ENCODE peak calls at places on chromosomes 3 and 15, in seven cellular contexts. N is H1, O is K562, E is GM12891, S is HepG2, Y is GM12878, B is SK-N-SH. Q is an unnamed sample.

GRCh38 chr3:179260949-179261765 is 10.2 kb upstream of the KCNMB3 start:
- DNase-seq in N (peak), O (peak), E (peak), S (peak), Y (no peak), B (peak), Q (peak)

GRCh38 chr3:82462977-82463376 is 701.5 kb upstream of the GBE1 start:
- DNase-seq in N (no peak), O (no peak), E (no peak), S (peak), Y (no peak), B (no peak), Q (no peak)

GRCh38 chr3:184325715-184326114 is 11.3 kb downstream of the EIF4G1 start:
- DNase-seq in N (no peak), O (no peak), E (no peak), S (no peak), Y (no peak), B (peak), Q (no peak)

GRCh38 chr15:89630260-89630659 is 25.0 kb downstream of the KIF7 start:
- DNase-seq in N (no peak), O (peak), E (no peak), S (no peak), Y (no peak), B (no peak), Q (no peak)

GRCh38 chr3:195907730-195908438 is 467 bp downstream of the TNK2 start:
- DNase-seq in N (no peak), O (peak), E (no peak), S (no peak), Y (peak), B (peak), Q (no peak)

GRCh38 chr3:50057756-50058155 is 31.0 kb upstream of the RBM5 start:
- DNase-seq in N (no peak), O (no peak), E (no peak), S (no peak), Y (no peak), B (no peak), Q (no peak)

GRCh38 chr3:11835028-11835639 is 11.6 kb downstream of the TAMM41 start:
- DNase-seq in N (no peak), O (peak), E (no peak), S (no peak), Y (no peak), B (peak), Q (no peak)

GRCh38 chr3:157405457-157405856 is 31.2 kb upstream of the PTX3 start:
- DNase-seq in N (no peak), O (no peak), E (no peak), S (no peak), Y (no peak), B (no peak), Q (no peak)

GRCh38 chr3:65398953-65399352 is 639.8 kb downstream of the MAGI1 start:
- DNase-seq in N (no peak), O (no peak), E (no peak), S (no peak), Y (no peak), B (no peak), Q (no peak)

GRCh38 chr3:27311400-27311799 is 57.8 kb downstream of the NEK10 start:
- DNase-seq in N (no peak), O (no peak), E (no peak), S (peak), Y (no peak), B (peak), Q (no peak)

GRCh38 chr15:66740802-66741201 is 38.8 kb downstream of the SMAD6 start:
- DNase-seq in N (no peak), O (no peak), E (no peak), S (no peak), Y (no peak), B (no peak), Q (no peak)

GRCh38 chr15:22913646-22914380 is 66.4 kb downstream of the CYFIP1 start:
- DNase-seq in N (no peak), O (no peak), E (no peak), S (no peak), Y (no peak), B (no peak), Q (no peak)

GRCh38 chr3:124919756-124920155 is 14.8 kb downstream of the MUC13 start:
- DNase-seq in N (no peak), O (no peak), E (no peak), S (peak), Y (no peak), B (no peak), Q (no peak)

GRCh38 chr3:141442421-141442820 is 44.4 kb upstream of the RASA2 start:
- DNase-seq in N (no peak), O (no peak), E (no peak), S (no peak), Y (no peak), B (no peak), Q (no peak)

GRCh38 chr3:184426691-184427141 is 46.9 kb downstream of the CHRD start:
- DNase-seq in N (no peak), O (no peak), E (no peak), S (no peak), Y (no peak), B (no peak), Q (no peak)

GRCh38 chr3:181628384-181628783 is 83.3 kb upstream of the SOX2 start:
- DNase-seq in N (no peak), O (no peak), E (no peak), S (no peak), Y (no peak), B (no peak), Q (no peak)

GRCh38 chr3:190339130-190339529 is 16.9 kb upstream of the CLDN1 start:
- DNase-seq in N (no peak), O (no peak), E (no peak), S (peak), Y (peak), B (no peak), Q (no peak)

GRCh38 chr15:25850154-25851111 is 12.7 kb downstream of the ATP10A start:
- DNase-seq in N (peak), O (peak), E (peak), S (peak), Y (peak), B (peak), Q (no peak)

GRCh38 chr3:15860014-15860934 is 62.5 kb upstream of the ANKRD28 start:
- DNase-seq in N (peak), O (peak), E (no peak), S (peak), Y (no peak), B (peak), Q (peak)

GRCh38 chr3:64109438-64109837 is 86.1 kb upstream of the PSMD6 start:
- DNase-seq in N (no peak), O (no peak), E (no peak), S (peak), Y (no peak), B (no peak), Q (no peak)

GRCh38 chr3:55065331-55065730 is 137.5 kb upstream of the LRTM1 start:
- DNase-seq in N (no peak), O (no peak), E (no peak), S (no peak), Y (no peak), B (no peak), Q (no peak)

GRCh38 chr15:79459666-79460065 is 27.5 kb downstream of the MINAR1 start:
- DNase-seq in N (no peak), O (no peak), E (no peak), S (no peak), Y (no peak), B (no peak), Q (no peak)

GRCh38 chr3:171417813-171418212 is 42.4 kb downstream of the TNIK start:
- DNase-seq in N (no peak), O (no peak), E (no peak), S (peak), Y (no peak), B (no peak), Q (no peak)

GRCh38 chr15:85750807-85751730 is 43.7 kb downstream of the KLHL25 start:
- DNase-seq in N (peak), O (no peak), E (no peak), S (no peak), Y (no peak), B (no peak), Q (no peak)

GRCh38 chr3:152558386-152558785 is 276.5 kb upstream of the P2RY1 start:
- DNase-seq in N (no peak), O (no peak), E (no peak), S (no peak), Y (no peak), B (no peak), Q (no peak)

GRCh38 chr15:89542369-89542768 is 32.9 kb upstream of the TICRR start:
- DNase-seq in N (no peak), O (no peak), E (no peak), S (no peak), Y (no peak), B (no peak), Q (no peak)

GRCh38 chr3:180391001-180391400 is 211.0 kb upstream of the TTC14 start:
- DNase-seq in N (no peak), O (no peak), E (no peak), S (no peak), Y (no peak), B (no peak), Q (no peak)

GRCh38 chr3:52121813-52122212 is 32.4 kb downstream of the POC1A start:
- DNase-seq in N (no peak), O (no peak), E (no peak), S (no peak), Y (no peak), B (no peak), Q (no peak)

GRCh38 chr3:13124631-13125030 is 51.4 kb upstream of the IQSEC1 start:
- DNase-seq in N (no peak), O (no peak), E (no peak), S (no peak), Y (no peak), B (no peak), Q (no peak)

GRCh38 chr3:10494180-10494579 is 11.2 kb downstream of the ATP2B2 start:
- DNase-seq in N (no peak), O (no peak), E (no peak), S (no peak), Y (no peak), B (no peak), Q (no peak)

GRCh38 chr3:18190646-18191045 is 234.5 kb downstream of the SATB1 start:
- DNase-seq in N (no peak), O (no peak), E (no peak), S (no peak), Y (no peak), B (no peak), Q (no peak)

GRCh38 chr3:167113466-167113865 is 266.6 kb downstream of the ZBBX start:
- DNase-seq in N (no peak), O (no peak), E (no peak), S (no peak), Y (no peak), B (no peak), Q (no peak)

GRCh38 chr3:167115331-167115934 is 264.7 kb downstream of the ZBBX start:
- DNase-seq in N (no peak), O (no peak), E (no peak), S (no peak), Y (no peak), B (no peak), Q (no peak)

GRCh38 chr3:167116120-167116922 is 263.8 kb downstream of the ZBBX start:
- DNase-seq in N (no peak), O (no peak), E (no peak), S (no peak), Y (no peak), B (no peak), Q (no peak)

GRCh38 chr3:167110906-167111305 is 269.2 kb downstream of the ZBBX start:
- DNase-seq in N (no peak), O (no peak), E (no peak), S (no peak), Y (no peak), B (no peak), Q (no peak)

GRCh38 chr3:167114619-167115018 is 265.5 kb downstream of the ZBBX start:
- DNase-seq in N (no peak), O (no peak), E (no peak), S (no peak), Y (no peak), B (no peak), Q (no peak)
- TF ChIP-seq TAF1 in N (no peak), O (no peak), E (no peak), S (no peak), Y (no peak), B (no peak), Q (no peak)

DNA sequence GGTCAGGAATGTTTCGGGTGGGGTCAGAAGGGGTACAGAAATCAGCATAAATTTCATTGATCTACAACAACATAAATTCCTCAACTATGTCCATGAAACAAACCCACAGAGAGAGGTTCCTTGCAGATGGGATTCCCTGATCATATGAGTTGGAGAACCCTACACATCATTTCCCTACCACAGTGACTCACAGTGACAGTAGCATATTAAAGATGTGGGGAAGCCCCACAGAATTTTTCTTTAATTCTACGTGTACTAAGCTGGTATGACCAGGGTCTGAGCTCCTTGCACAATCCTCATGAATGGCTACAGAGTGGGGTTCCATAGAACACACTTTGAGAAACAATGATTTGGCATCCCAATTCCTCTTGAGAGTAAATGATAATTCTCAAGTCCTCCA is 116.9 kb upstream of the RAD18 start:
- DNase-seq in N (no peak), O (no peak), E (no peak), S (no peak), Y (no peak), B (no peak), Q (no peak)
- TF ChIP-seq TAF1 in N (no peak), O (no peak), E (no peak), S (no peak), Y (no peak), B (no peak), Q (no peak)

GRCh38 chr15:69750253-69750652 is 297.6 kb downstream of the RPLP1 start:
- DNase-seq in N (no peak), O (no peak), E (no peak), S (no peak), Y (peak), B (no peak), Q (no peak)

GRCh38 chr15:69753867-69754266 is 301.2 kb downstream of the RPLP1 start:
- DNase-seq in N (no peak), O (no peak), E (no peak), S (no peak), Y (no peak), B (no peak), Q (no peak)

GRCh38 chr15:69749797-69750196 is 297.2 kb downstream of the RPLP1 start:
- DNase-seq in N (no peak), O (peak), E (no peak), S (no peak), Y (no peak), B (no peak), Q (no peak)

GRCh38 chr15:69751147-69751546 is 298.5 kb downstream of the RPLP1 start:
- DNase-seq in N (no peak), O (no peak), E (no peak), S (no peak), Y (no peak), B (no peak), Q (no peak)

GRCh38 chr15:69751575-69751974 is 299.0 kb downstream of the RPLP1 start:
- DNase-seq in N (no peak), O (no peak), E (no peak), S (no peak), Y (peak), B (no peak), Q (no peak)
- TF ChIP-seq TAF1 in N (no peak), O (no peak), E (no peak), S (no peak), Y (no peak), B (no peak), Q (no peak)

GRCh38 chr3:134311265-134311664 is 60.6 kb upstream of the RYK start:
- DNase-seq in N (no peak), O (no peak), E (no peak), S (no peak), Y (no peak), B (no peak), Q (no peak)

GRCh38 chr3:134312873-134313838 is 61.1 kb downstream of the AMOTL2 start:
- DNase-seq in N (peak), O (peak), E (no peak), S (peak), Y (no peak), B (no peak), Q (no peak)

GRCh38 chr3:134313839-134314587 is 60.2 kb downstream of the AMOTL2 start:
- DNase-seq in N (peak), O (no peak), E (no peak), S (peak), Y (no peak), B (no peak), Q (no peak)

GRCh38 chr3:134311693-134312071 is 61.0 kb upstream of the RYK start:
- DNase-seq in N (no peak), O (no peak), E (no peak), S (no peak), Y (no peak), B (no peak), Q (no peak)

GRCh38 chr3:134312072-134312872 is 61.6 kb upstream of the RYK start:
- DNase-seq in N (peak), O (no peak), E (no peak), S (no peak), Y (no peak), B (peak), Q (peak)
- TF ChIP-seq TAF1 in N (no peak), O (no peak), E (no peak), S (no peak), Y (no peak), B (no peak), Q (no peak)

GRCh38 chr15:63121382-63122001 is at the start of gene LACTB:
- DNase-seq in N (peak), O (peak), E (peak), S (peak), Y (peak), B (peak), Q (peak)
- TF ChIP-seq TAF1 in N (peak), O (peak), E (peak), S (peak), Y (peak), B (peak), Q (no peak)

DNA sequence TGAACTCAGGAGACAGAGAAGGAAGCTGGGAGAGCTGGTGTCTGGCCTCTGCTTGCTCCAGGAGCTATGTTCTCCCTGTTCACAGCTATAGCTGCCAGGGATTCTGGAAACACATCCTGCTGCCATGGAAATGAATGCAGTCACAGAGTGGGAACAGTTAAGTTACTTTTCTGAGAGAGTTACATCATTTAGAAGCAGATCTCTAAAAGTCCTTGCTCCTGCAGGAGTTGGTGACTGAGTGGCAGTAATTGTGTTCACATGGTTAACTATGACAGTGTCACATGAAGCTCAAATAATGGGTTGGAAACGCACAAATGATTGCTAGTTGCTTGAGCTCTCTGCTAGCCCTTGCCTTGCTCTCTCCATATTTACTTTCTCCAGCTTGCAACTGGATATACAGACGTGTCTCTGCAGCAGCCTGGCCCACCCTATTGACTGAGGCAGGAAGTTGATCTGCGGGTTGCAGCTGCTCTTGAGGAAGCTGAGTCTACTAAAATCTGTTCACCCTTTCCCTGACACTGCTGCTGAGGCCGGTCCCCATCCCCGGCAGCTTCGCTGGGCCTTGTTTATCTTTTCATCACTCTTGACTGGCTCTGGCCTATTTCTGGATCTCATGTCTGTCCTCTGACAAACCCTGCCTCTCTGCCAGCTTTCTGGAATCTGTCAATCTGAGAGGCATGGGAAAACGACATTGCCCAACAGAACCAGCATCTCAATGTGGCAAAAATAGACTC is 16.7 kb upstream of the ISLR start:
- DNase-seq in N (no peak), O (no peak), E (no peak), S (no peak), Y (no peak), B (peak), Q (no peak)
- TF ChIP-seq TAF1 in N (no peak), O (no peak), E (no peak), S (no peak), Y (no peak), B (no peak), Q (no peak)

Q was measured in GM12892.